ENCODE peak calls at places on chromosome 14, in seven cellular contexts. G is lung, U is transverse colon, A is heart right ventricle, S is cardiac muscle cell, Y is adrenal gland, D is stomach. X is an unnamed sample.

GRCh38 chr14:58193542-58193941 is 6.4 kb upstream of the ACTR10 start:
- DNase-seq in S (no peak), G (no peak), A (no peak), Y (no peak), U (no peak), D (no peak), X (no peak)

GRCh38 chr14:24954037-24954696 is 95.8 kb downstream of the STXBP6 start:
- DNase-seq in U (no peak), A (no peak), S (no peak), G (no peak), Y (no peak), D (no peak), X (no peak)

GRCh38 chr14:100840751-100841444 is 15.0 kb downstream of the MEG3 start:
- DNase-seq in S (no peak), Y (no peak), D (no peak), A (no peak), G (no peak), U (no peak), X (no peak)

GRCh38 chr14:30443368-30444007 is 115.5 kb upstream of the G2E3 start:
- DNase-seq in S (peak; percentile 53), Y (no peak), D (no peak), G (no peak), U (no peak), A (no peak), X (peak; percentile 4)

GRCh38 chr14:32986791-32987545 is 48.3 kb downstream of the NPAS3 start:
- DNase-seq in G (no peak), Y (no peak), D (no peak), U (no peak), A (peak; percentile 16), S (peak; percentile 16), X (no peak)

GRCh38 chr14:33842299-33842698 is 108.6 kb downstream of the EGLN3 start:
- DNase-seq in U (peak; percentile 33), A (no peak), D (no peak), Y (no peak), G (no peak), S (no peak), X (no peak)

GRCh38 chr14:77281852-77282251 is 10.8 kb upstream of the NGB start:
- DNase-seq in D (no peak), Y (no peak), U (no peak), S (no peak), A (no peak), G (no peak), X (no peak)

GRCh38 chr14:55711171-55711811 is 131.3 kb downstream of the KTN1 start:
- DNase-seq in S (peak; percentile 64), Y (no peak), D (no peak), U (no peak), A (no peak), G (no peak), X (no peak)

GRCh38 chr14:103121846-103122577 is 1.2 kb upstream of the TNFAIP2 start:
- DNase-seq in U (peak; percentile 77), D (peak; percentile 81), Y (peak; percentile 87), A (peak; percentile 89), S (peak; percentile 94), G (peak; percentile 81), X (no peak)

GRCh38 chr14:79325557-79325956 is 885.7 kb downstream of the DIO2 start:
- DNase-seq in U (no peak), D (no peak), G (no peak), S (no peak), A (no peak), Y (no peak), X (no peak)

GRCh38 chr14:95267306-95267705 is 52.4 kb downstream of the CLMN start:
- DNase-seq in A (no peak), S (no peak), Y (no peak), G (no peak), U (no peak), D (no peak), X (no peak)
- H3K4me1 ChIP-seq in A (peaks cover 21% of the 10 kb centered on the region), S (peaks cover 3% of the 10 kb centered on the region), Y (no peaks in the 10 kb centered on the region), G (peaks cover 6% of the 10 kb centered on the region), U (peaks cover 38% of the 10 kb centered on the region), D (peaks cover 14% of the 10 kb centered on the region), X (peaks cover 60% of the 10 kb centered on the region)

GRCh38 chr14:68664225-68664681 is 128.6 kb downstream of the ZFP36L1 start:
- DNase-seq in U (no peak), S (no peak), D (no peak), Y (no peak), A (no peak), G (no peak), X (no peak)

GRCh38 chr14:68663385-68664076 is 129.3 kb downstream of the ZFP36L1 start:
- DNase-seq in U (no peak), G (no peak), Y (no peak), S (peak; percentile 64), A (no peak), D (no peak), X (no peak)

GRCh38 chr14:68665792-68666195 is 127.1 kb downstream of the ZFP36L1 start:
- DNase-seq in Y (no peak), A (no peak), U (no peak), S (no peak), G (no peak), D (no peak), X (no peak)

GRCh38 chr14:68666206-68666730 is 126.6 kb downstream of the ZFP36L1 start:
- DNase-seq in U (no peak), A (no peak), D (no peak), Y (no peak), G (no peak), S (no peak), X (no peak)

GRCh38 chr14:68665116-68665515 is 127.8 kb downstream of the ZFP36L1 start:
- DNase-seq in D (no peak), U (no peak), G (no peak), Y (no peak), A (no peak), S (peak; percentile 46), X (no peak)
- H3K27ac ChIP-seq in D (peak overlapping the region; percentile 75), U (peak overlapping the region; percentile 78), G (peak overlapping the region; percentile 45), Y (peak overlapping the region; percentile 3), A (peak overlapping the region; percentile 18), S (peak overlapping the region; percentile 72), X (no peak overlapping the region)

GRCh38 chr14:71361335-71361734 is 454.1 kb downstream of the PCNX1 start:
- DNase-seq in Y (no peak), G (no peak), S (peak; percentile 53), D (no peak), U (no peak), A (no peak), X (no peak)
- H3K4me1 ChIP-seq in Y (peaks cover 25% of the 10 kb centered on the region), G (peaks cover 5% of the 10 kb centered on the region), S (peaks cover 19% of the 10 kb centered on the region), D (peaks cover 6% of the 10 kb centered on the region), U (peaks cover 27% of the 10 kb centered on the region), A (peaks cover 24% of the 10 kb centered on the region), X (peaks cover 26% of the 10 kb centered on the region)

GRCh38 chr14:99822166-99822527 is 28.9 kb downstream of the EML1 start:
- DNase-seq in Y (no peak), D (no peak), S (no peak), A (no peak), U (no peak), G (no peak), X (no peak)
- H3K27ac ChIP-seq in Y (no peak overlapping the region), D (no peak overlapping the region), S (no peak overlapping the region), A (no peak overlapping the region), U (no peak overlapping the region), G (no peak overlapping the region), X (no peak overlapping the region)

DNA sequence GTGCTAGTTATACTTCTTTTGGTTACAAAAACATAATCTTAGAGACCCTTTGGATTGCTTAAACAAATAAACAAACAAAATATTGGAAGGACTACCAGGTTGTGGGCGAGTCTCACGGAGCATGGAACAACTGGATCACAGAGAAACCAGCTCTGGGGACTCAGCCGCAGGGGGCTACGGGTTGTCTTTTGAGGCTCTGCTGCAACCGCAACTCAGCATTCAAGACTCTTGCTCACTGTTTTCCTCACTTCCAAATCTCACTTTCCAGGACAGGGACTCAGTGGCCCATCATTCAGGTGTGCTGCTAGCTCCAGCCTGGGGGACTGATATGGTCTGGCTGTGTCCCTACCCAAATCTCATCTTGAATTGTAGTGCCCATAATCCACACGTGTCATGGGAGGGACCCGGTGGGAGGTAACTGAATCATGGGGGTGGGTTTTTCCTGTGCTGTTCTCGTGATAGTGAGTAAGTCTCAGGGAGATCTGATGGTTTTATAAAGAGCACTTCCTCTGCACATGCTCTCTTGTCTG is 14.0 kb upstream of the SERPINA4 start:
- DNase-seq in S (no peak), U (no peak), A (no peak), Y (no peak), D (no peak), G (no peak), X (no peak)
- H3K4me1 ChIP-seq in S (no peaks in the 10 kb centered on the region), U (no peaks in the 10 kb centered on the region), A (no peaks in the 10 kb centered on the region), Y (no peaks in the 10 kb centered on the region), D (no peaks in the 10 kb centered on the region), G (peaks cover 1% of the 10 kb centered on the region), X (no peaks in the 10 kb centered on the region)

GRCh38 chr14:52003324-52003723 is 14.0 kb downstream of the RTRAF start:
- DNase-seq in G (no peak), S (peak; percentile 88), Y (no peak), U (no peak), D (no peak), A (no peak), X (no peak)
- H3K27ac ChIP-seq in G (no peak overlapping the region), S (peak overlapping the region; percentile 94), Y (peak overlapping the region; percentile 36), U (peak overlapping the region; percentile 61), D (peak overlapping the region; percentile 83), A (peak overlapping the region; percentile 46), X (no peak overlapping the region)